ENCODE peak calls at places on chromosomes 3 and 15, in four cellular contexts. B is IMR-90, R is K562, O is GM12878. M is an unnamed sample. For H3K9me3 and H4K20me1, the result is how much of the 10 kb centered on the place peaks cover.

GRCh38 chr15:63389902-63390301 is 8.3 kb upstream of the CA12 start:
- DNase-seq in O (no peak), B (no peak), R (no peak), M (no peak)

GRCh38 chr3:22117751-22118346 is 366.8 kb upstream of the ZNF385D start:
- DNase-seq in O (no peak), R (peak), B (peak), M (peak)

GRCh38 chr3:146966124-146966523 is 361.0 kb upstream of the PLSCR5 start:
- DNase-seq in O (no peak), B (no peak), R (no peak), M (no peak)

GRCh38 chr3:47010050-47010712 is 30.7 kb downstream of the NBEAL2 start:
- DNase-seq in R (no peak), O (no peak), B (no peak), M (no peak)

GRCh38 chr15:63833246-63833696 is 477 bp downstream of the HERC1 start:
- DNase-seq in B (peak), R (peak), O (no peak), M (no peak)

GRCh38 chr3:82240322-82240721 is 478.9 kb upstream of the GBE1 start:
- DNase-seq in B (no peak), O (no peak), R (no peak), M (no peak)

GRCh38 chr3:193943200-193943599 is 192.7 kb upstream of the HES1 start:
- DNase-seq in O (no peak), R (no peak), B (no peak), M (no peak)

GRCh38 chr15:69298697-69299441 is at the start of gene PAQR5:
- DNase-seq in B (no peak), R (peak), O (no peak), M (no peak)

GRCh38 chr15:69753867-69754266 is 301.2 kb downstream of the RPLP1 start:
- DNase-seq in B (no peak), R (no peak), O (no peak), M (no peak)

GRCh38 chr3:15756505-15756904 is 41.3 kb downstream of the ANKRD28 start:
- DNase-seq in R (no peak), O (no peak), B (no peak), M (no peak)

GRCh38 chr15:98657721-98658120 is 9.4 kb downstream of the IGF1R start:
- DNase-seq in R (no peak), O (no peak), B (peak), M (no peak)

GRCh38 chr15:95106781-95107180 is 875.4 kb downstream of the MCTP2 start:
- DNase-seq in O (no peak), R (no peak), B (no peak), M (no peak)

GRCh38 chr15:81500081-81500480 is 126.1 kb upstream of the TMC3 start:
- DNase-seq in O (no peak), B (no peak), R (no peak), M (no peak)

GRCh38 chr3:6125520-6125919 is 735.4 kb upstream of the GRM7 start:
- DNase-seq in R (no peak), O (no peak), B (no peak), M (no peak)

GRCh38 chr3:28347374-28348285 is 891 bp upstream of the ZCWPW2 start:
- DNase-seq in O (no peak), R (peak), B (peak), M (no peak)

GRCh38 chr15:66481107-66481856 is 16.3 kb downstream of the SNAPC5 start:
- DNase-seq in B (peak), R (peak), O (no peak), M (no peak)

GRCh38 chr3:112425858-112426750 is 73.2 kb downstream of the BTLA start:
- DNase-seq in R (no peak), B (no peak), O (no peak), M (no peak)

GRCh38 chr3:57889807-57890206 is 118.4 kb upstream of the FLNB start:
- DNase-seq in O (no peak), B (peak), R (no peak), M (peak)

GRCh38 chr3:117080899-117081298 is 371.3 kb downstream of the TUSC7 start:
- DNase-seq in O (no peak), B (peak), R (no peak), M (no peak)

GRCh38 chr15:68666812-68667450 is 88.1 kb downstream of the CORO2B start:
- DNase-seq in R (no peak), B (no peak), O (no peak), M (no peak)

GRCh38 chr3:55516391-55517030 is 29.4 kb upstream of the WNT5A start:
- DNase-seq in O (no peak), B (no peak), R (no peak), M (no peak)

GRCh38 chr15:66251790-66252355 is 1.7 kb downstream of the MEGF11 start:
- DNase-seq in O (no peak), R (no peak), B (no peak), M (no peak)

GRCh38 chr3:33971055-33971454 is 172.6 kb downstream of the PDCD6IP start:
- DNase-seq in R (no peak), B (no peak), O (no peak), M (no peak)

GRCh38 chr15:79674124-79674465 is 222.7 kb downstream of the MTHFS start:
- DNase-seq in R (no peak), B (no peak), O (no peak), M (no peak)

GRCh38 chr15:71414778-71415177 is 299.5 kb downstream of the THSD4 start:
- DNase-seq in B (no peak), O (no peak), R (no peak), M (no peak)
- H3K9me3 ChIP-seq in B (under half), O (under half), R (under half), M (under half)

DNA sequence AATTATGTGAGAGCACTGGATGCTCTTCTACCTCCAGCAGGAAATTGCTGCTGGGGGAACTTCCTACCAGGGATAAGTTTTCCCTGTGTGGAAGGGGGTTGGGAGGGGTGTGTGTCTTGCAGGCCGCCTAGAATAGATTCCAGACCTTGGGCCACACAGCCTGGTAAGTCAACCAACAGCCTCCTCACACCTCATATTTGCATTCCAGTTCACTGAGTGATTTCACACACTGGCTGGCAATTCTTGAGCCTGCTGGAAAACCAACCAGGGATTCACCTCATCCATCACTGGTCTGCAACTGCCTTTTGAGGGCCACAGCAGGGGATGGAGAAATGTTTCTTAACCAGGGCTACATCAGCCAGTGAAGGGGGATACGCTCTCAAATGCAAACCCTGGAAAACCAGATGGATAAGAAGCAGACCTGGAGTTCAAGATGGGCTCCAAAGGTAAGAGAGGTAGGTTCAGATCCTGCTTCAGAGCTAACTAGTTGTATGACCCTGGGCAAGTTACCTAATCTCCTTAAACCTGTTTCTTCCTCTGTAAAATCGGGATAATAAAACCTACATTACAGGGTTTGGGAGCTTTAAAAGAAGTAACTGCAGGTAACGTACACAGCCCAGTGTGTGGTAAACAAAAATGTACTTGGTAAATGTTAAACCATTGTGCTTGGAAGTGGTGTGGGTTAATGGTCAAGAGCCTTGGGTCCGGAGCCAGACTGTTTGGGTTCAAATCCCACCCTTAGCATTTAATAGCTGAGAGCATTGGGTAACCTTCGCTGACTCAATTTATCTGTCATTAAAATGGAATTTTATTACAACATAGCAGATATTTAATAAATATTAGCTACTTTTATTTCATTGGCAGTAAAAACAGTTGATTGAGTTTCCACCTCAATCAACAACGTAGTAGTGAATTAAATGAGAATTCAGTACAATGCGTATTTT is 1.8 kb downstream of the FSTL1 start:
- DNase-seq in R (no peak), B (peak), O (no peak), M (peak)
- H4K20me1 ChIP-seq in R (under half), B (under half), O (under half), M (under half)

GRCh38 chr3:54150864-54151467 is 28.6 kb downstream of the CACNA2D3 start:
- DNase-seq in O (no peak), R (no peak), B (no peak), M (no peak)

DNA sequence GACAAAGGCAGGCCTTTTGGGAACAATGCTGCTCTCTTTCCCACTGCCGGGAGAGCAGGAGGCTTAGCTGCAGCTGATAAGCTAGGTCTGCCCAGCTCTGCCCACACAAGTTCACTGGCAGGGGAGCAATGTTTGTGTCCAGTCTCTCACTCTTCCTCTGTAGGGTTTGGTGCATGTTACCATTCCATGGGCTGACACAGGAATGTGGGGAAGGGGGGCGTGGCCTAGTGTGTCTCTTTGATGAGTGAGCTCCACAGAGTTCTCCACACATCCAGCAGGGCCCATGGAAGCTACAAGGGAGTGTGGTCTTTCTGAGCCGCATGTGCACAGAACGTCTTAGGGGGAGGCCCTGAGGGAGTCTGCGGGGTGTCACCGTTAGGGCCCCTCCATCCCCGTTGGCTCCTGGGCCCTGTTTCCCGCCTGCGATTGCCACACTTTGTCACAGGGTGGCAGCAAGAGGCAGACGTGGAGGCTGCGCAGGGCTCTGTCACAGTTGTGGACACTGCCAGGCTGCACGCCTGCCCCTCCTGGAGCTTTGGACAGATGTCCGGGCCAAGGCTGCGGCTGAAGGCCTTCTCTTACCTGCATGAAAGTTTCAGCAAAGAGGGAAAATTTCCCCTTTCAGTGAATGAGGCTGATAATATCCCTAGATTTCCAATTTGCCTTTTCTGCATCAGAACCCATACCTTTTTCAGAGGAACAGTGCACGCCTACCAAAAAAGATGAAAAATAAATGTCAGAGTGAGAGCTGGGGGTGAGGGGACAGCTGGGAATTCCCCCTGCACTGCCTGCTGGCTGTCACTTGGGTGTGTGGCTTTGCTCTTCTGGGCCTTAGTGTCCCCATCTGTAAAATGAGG is 24.3 kb downstream of the CACNA2D3 start:
- DNase-seq in R (peak), O (no peak), B (no peak), M (no peak)
- TF ChIP-seq FOS in R (no peak), O (no peak), B (no peak), M (no peak)

GRCh38 chr3:197239857-197240256 is 58.6 kb downstream of the DLG1 start:
- DNase-seq in R (no peak), B (no peak), O (no peak), M (no peak)
- H3K9me3 ChIP-seq in R (under half), B (under half), O (under half), M (under half)

GRCh38 chr3:101853465-101853864 is 4.2 kb downstream of the NFKBIZ start:
- DNase-seq in O (no peak), B (no peak), R (no peak), M (no peak)

GRCh38 chr3:101852983-101853382 is 3.7 kb downstream of the NFKBIZ start:
- DNase-seq in O (no peak), B (no peak), R (no peak), M (no peak)

GRCh38 chr3:101852315-101852714 is 3.0 kb downstream of the NFKBIZ start:
- DNase-seq in B (no peak), O (no peak), R (no peak), M (no peak)

GRCh38 chr3:101853971-101854370 is 4.7 kb downstream of the NFKBIZ start:
- DNase-seq in O (no peak), B (no peak), R (no peak), M (no peak)

DNA sequence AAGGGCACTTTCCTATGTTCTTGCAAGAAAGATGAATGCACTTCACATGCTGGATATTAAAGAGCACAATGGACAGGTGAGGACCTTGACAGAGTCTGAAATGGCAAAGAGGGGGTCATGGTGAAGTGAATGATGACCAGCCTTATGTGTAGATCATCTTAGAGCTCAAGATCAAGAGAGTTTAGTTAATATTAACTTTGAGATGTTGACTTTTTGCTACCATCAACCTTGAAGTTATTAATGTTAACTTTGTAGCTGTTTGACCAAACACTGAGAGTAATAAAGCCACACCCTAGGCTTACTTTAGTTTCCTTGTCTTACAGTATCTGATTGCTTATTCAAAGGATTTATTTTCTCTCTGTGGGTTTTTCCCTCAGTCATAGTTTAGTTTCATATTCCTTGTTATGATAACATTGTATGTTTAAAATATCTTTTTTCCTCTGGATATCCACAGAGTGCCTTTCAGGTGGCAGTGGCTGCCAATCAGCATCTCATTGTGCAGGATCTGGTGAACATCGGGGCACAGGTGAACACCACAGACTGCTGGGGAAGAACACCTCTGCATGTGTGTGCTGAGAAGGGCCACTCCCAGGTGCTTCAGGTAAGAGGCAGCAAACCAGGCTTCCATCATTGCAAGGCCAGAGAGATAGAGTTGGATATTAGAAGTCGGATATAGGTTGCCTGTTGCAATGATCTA is 5.4 kb downstream of the NFKBIZ start:
- DNase-seq in O (no peak), R (no peak), B (no peak), M (no peak)
- H4K20me1 ChIP-seq in O (under half), R (under half), B (half or more), M (under half)

DNA sequence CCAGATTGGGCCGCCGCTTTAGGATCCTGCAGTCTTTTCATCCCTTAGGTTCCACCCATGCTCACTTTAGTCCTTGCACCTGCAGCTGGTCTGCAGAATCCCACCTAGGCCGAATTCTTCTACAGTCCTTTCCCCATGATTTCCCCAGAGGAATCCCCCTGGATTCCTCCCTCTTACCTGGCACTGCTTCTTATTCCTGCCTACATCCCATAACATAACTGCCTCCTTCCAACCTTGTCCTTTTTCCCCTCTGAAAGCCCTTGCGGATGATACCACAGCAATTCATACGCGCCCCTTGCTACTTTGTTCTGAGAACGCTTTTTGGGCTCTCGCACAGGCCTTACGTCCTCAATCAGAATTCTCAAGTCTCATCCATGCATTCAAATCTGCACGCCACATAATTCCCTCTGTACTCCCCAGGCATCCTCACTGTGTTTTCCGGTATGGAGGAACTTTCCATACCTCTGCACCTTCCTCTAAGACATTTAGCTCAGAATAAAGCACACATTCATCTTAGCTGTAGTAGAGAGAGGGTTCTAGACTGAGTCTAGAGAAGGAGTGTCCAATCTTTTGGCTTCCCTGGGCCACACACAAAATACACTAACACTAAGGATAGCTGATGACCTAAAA is 615 bp downstream of the EIF2AK4 start:
- DNase-seq in B (no peak), O (no peak), R (no peak), M (peak)
- TF ChIP-seq FOS in B (no peak), O (no peak), R (no peak), M (no peak)

GRCh38 chr3:1007890-1008289 is 84.9 kb upstream of the CNTN6 start:
- DNase-seq in O (no peak), B (no peak), R (no peak), M (no peak)

DNA sequence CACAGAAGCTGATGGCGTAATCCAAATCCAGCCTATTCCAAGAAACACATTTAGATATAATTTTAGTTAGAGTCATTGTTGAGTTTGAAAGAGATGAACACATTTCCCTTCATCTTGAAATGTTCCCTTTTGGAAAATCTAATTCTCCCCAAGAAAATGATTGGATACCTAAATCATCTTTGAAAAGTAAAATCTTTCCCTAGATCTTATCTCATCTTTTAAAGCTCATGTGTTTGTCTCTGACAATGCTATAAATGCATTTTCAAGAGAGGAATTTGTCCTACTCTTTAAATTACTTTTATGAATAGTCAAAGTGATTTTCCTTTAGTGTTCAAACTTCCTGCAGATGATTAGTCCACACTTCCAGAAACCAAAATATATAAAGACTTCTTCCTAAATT is 82.6 kb upstream of the CNTN6 start:
- DNase-seq in R (no peak), B (no peak), O (no peak), M (no peak)
- H3K9me3 ChIP-seq in R (under half), B (under half), O (under half), M (under half)